ENCODE peak calls at places on chromosomes 2 and 18, in ten cellular contexts. U is adrenal gland, G is H1, E is tibial nerve, W is breast epithelium, P is IMR-90, M is HCT116, Y is esophagus squamous epithelium, H is spleen, X is uterus. O is an unnamed sample.
A peak's percentile ranks its signal among the peaks of the same experiment; 100 is the strongest.

GRCh38 chr18:9779630-9780029 is 71.5 kb downstream of the RAB31 start:
- DNase-seq in P (no peak), W (no peak), H (no peak), X (no peak), E (no peak), M (no peak), U (peak; percentile 83), G (no peak), Y (no peak), O (peak; percentile 65)

GRCh38 chr2:222722327-222722946 is 51.0 kb downstream of the MOGAT1 start:
- DNase-seq in H (no peak), P (peak; percentile 78), W (no peak), X (no peak), G (no peak), E (no peak), Y (no peak), M (no peak), U (no peak), O (no peak)

GRCh38 chr18:45250479-45250878 is 364.8 kb upstream of the SLC14A2 start:
- DNase-seq in M (no peak), W (no peak), U (peak; percentile 38), Y (no peak), H (no peak), G (no peak), X (no peak), P (no peak), E (no peak), O (no peak)

GRCh38 chr18:8507881-8508280 is 101.4 kb upstream of the RAB12 start:
- DNase-seq in H (no peak), P (peak; percentile 21), W (no peak), E (no peak), X (no peak), G (no peak), U (no peak), M (no peak), Y (no peak), O (no peak)

GRCh38 chr2:1518501-1518821 is 105.2 kb downstream of the TPO start:
- DNase-seq in X (no peak), P (no peak), M (no peak), G (no peak), E (no peak), H (no peak), U (no peak), Y (no peak), W (no peak), O (no peak)

GRCh38 chr18:42780171-42780570 is 335.3 kb downstream of the RIT2 start:
- DNase-seq in E (no peak), X (no peak), U (no peak), P (no peak), Y (no peak), G (no peak), H (no peak), M (no peak), W (no peak), O (no peak)

GRCh38 chr2:61340242-61340641 is 130.6 kb downstream of the USP34 start:
- DNase-seq in M (no peak), H (no peak), P (peak; percentile 91), G (no peak), U (no peak), E (no peak), W (no peak), Y (no peak), X (no peak), O (no peak)

GRCh38 chr2:82023710-82024109 is 1719.2 kb upstream of the LRRTM1 start:
- DNase-seq in Y (no peak), W (no peak), X (no peak), U (no peak), G (no peak), H (no peak), E (no peak), M (no peak), P (no peak), O (no peak)

GRCh38 chr2:165634855-165635254 is 159.2 kb downstream of the GALNT3 start:
- DNase-seq in W (no peak), E (peak; percentile 16), G (peak; percentile 25), X (peak; percentile 58), U (peak; percentile 22), M (no peak), Y (no peak), H (no peak), P (peak; percentile 5), O (no peak)

GRCh38 chr2:120264995-120265394 is 12.3 kb downstream of the RALB start:
- DNase-seq in U (no peak), H (no peak), E (no peak), W (no peak), M (no peak), X (no peak), G (no peak), Y (no peak), P (no peak), O (no peak)

GRCh38 chr2:67994716-67995115 is 68.1 kb downstream of the C1D start:
- DNase-seq in G (no peak), U (no peak), H (no peak), E (no peak), X (no peak), Y (no peak), P (no peak), W (no peak), M (no peak), O (no peak)

GRCh38 chr18:48538531-48539405 is at the start of gene CTIF:
- DNase-seq in X (peak; percentile 95), Y (peak; percentile 69), G (peak; percentile 93), W (peak; percentile 98), U (peak; percentile 98), M (peak; percentile 91), H (peak; percentile 94), E (peak; percentile 98), P (peak; percentile 96), O (peak; percentile 95)
- TF ChIP-seq POLR2A in X (peak; percentile 29), Y (no peak), G (peak; percentile 69), W (no peak), U (peak; percentile 80), M (no peak), H (no peak), E (peak; percentile 56), P (peak; percentile 15), O (no peak)

GRCh38 chr2:65085148-65085547 is 28.9 kb downstream of the CEP68 start:
- DNase-seq in P (no peak), Y (no peak), E (no peak), W (no peak), H (no peak), M (no peak), U (no peak), X (no peak), G (no peak), O (no peak)

GRCh38 chr2:65076345-65076710 is 20.1 kb downstream of the CEP68 start:
- DNase-seq in U (no peak), G (no peak), Y (no peak), P (peak; percentile 84), M (no peak), E (no peak), W (no peak), H (no peak), X (no peak), O (no peak)

GRCh38 chr2:65079017-65079416 is 22.8 kb downstream of the CEP68 start:
- DNase-seq in G (no peak), P (no peak), W (no peak), E (no peak), Y (no peak), U (no peak), M (no peak), X (no peak), H (no peak), O (no peak)

GRCh38 chr2:65077898-65078297 is 21.7 kb downstream of the CEP68 start:
- DNase-seq in W (no peak), E (no peak), H (no peak), X (no peak), U (no peak), M (no peak), G (no peak), Y (no peak), P (no peak), O (no peak)

GRCh38 chr2:65081232-65081685 is 25.0 kb downstream of the CEP68 start:
- DNase-seq in G (no peak), W (no peak), X (no peak), Y (no peak), P (no peak), H (no peak), M (no peak), E (no peak), U (no peak), O (no peak)
- H3K36me3 ChIP-seq in G (peaks cover 58% of the 10 kb centered on the region), W (no peaks in the 10 kb centered on the region), X (no peaks in the 10 kb centered on the region), Y (peaks cover 96% of the 10 kb centered on the region), P (peaks cover 55% of the 10 kb centered on the region), H (peaks cover 65% of the 10 kb centered on the region), M (peaks cover 23% of the 10 kb centered on the region), E (no peaks in the 10 kb centered on the region), U (no peaks in the 10 kb centered on the region), O (no peaks in the 10 kb centered on the region)

GRCh38 chr2:64359176-64359891 is 94.6 kb upstream of the LGALSL start:
- DNase-seq in X (no peak), P (no peak), U (no peak), E (no peak), H (no peak), M (no peak), Y (no peak), G (no peak), W (no peak), O (no peak)
- H3K27ac ChIP-seq in X (peak overlapping the region; percentile 53), P (no peak overlapping the region), U (peak overlapping the region; percentile 40), E (no peak overlapping the region), H (no peak overlapping the region), M (peak overlapping the region; percentile 38), Y (peak overlapping the region; percentile 84), G (no peak overlapping the region), W (peak overlapping the region; percentile 90), O (peak overlapping the region; percentile 76)

DNA sequence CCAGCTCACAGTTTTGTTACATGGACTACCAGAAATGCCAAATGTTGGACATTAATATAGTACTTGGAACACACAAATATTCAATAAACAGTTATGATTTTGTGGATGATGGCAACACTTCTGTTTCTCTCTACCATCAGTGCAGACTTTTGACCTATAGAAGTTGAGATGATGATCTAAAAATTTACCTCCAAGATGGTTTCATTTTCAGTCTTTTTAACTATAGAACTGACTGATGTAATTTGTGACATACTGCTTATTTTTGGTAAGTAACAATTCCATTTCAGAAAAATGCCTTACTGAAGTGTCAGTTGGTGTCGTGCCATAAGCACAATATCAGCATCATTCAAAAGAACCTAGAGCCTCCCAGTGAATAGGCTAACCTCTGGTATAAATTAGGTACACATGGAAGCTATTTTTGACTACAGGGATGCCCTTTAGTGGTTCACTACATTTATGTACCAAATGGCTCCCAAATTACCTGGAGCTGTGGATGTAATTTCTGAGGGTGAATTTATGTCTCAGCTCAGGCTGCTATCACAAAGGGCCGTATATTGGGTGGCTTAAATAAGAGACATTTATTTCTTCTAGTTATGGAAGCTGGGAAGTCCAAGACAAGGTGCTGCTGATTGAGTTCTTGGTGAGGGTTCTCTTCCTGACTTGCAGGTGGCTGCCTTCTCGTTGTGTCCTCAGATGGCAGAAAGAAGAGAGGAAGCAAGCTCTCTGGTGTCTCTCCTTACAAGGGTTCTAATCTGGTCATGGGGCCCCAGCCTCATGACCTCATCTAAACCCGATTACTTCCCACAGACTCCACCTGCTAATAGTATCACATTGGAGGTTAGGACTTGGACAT is 66.5 kb downstream of the ALPK2 start:
- DNase-seq in U (no peak), W (no peak), Y (no peak), E (no peak), P (peak; percentile 28), X (no peak), H (no peak), M (no peak), G (no peak), O (no peak)
- TF ChIP-seq POLR2A in U (no peak), W (no peak), Y (no peak), E (no peak), P (no peak), X (no peak), H (no peak), M (no peak), G (no peak), O (no peak)

O was measured in Peyer's patch.